ENCODE peak calls at places on chromosome 10, in five cellular contexts. One of them, this sample, is unnamed.

GRCh38 chr10:34964166-34964800 is 125.9 kb downstream of the CUL2 start:
- DNase-seq in K562: no peak
- DNase-seq in HepG2: no peak
- DNase-seq in HCT116: no peak
- DNase-seq in GM12878: no peak
- DNase-seq in this sample: no peak

GRCh38 chr10:62815373-62816111 is 624 bp downstream of the EGR2 start:
- DNase-seq in K562: no peak
- DNase-seq in HepG2: no peak
- DNase-seq in HCT116: no peak
- DNase-seq in GM12878: no peak
- DNase-seq in this sample: no peak

GRCh38 chr10:46091080-46091833 is 45.2 kb upstream of the MSMB start:
- DNase-seq in K562: no peak
- DNase-seq in HepG2: no peak
- DNase-seq in HCT116: no peak
- DNase-seq in GM12878: no peak
- DNase-seq in this sample: no peak

GRCh38 chr10:49005270-49005669 is 65.6 kb upstream of the LRRC18 start:
- DNase-seq in K562: no peak
- DNase-seq in HepG2: no peak
- DNase-seq in HCT116: no peak
- DNase-seq in GM12878: no peak
- DNase-seq in this sample: no peak

GRCh38 chr10:34033067-34033466 is 698.6 kb upstream of the NRP1 start:
- DNase-seq in K562: no peak
- DNase-seq in HepG2: no peak
- DNase-seq in HCT116: no peak
- DNase-seq in GM12878: no peak
- DNase-seq in this sample: no peak

GRCh38 chr10:103481974-103482531 is 3.0 kb upstream of the CALHM3 start:
- DNase-seq in K562: peak; percentile 73
- DNase-seq in HepG2: peak; percentile 74
- DNase-seq in HCT116: peak; percentile 87
- DNase-seq in GM12878: no peak
- DNase-seq in this sample: no peak

GRCh38 chr10:115761166-115761565 is 511.8 kb downstream of the GFRA1 start:
- DNase-seq in K562: no peak
- DNase-seq in HepG2: no peak
- DNase-seq in HCT116: no peak
- DNase-seq in GM12878: no peak
- DNase-seq in this sample: no peak

GRCh38 chr10:7435674-7436073 is 24.8 kb upstream of the SFMBT2 start:
- DNase-seq in K562: no peak
- DNase-seq in HepG2: no peak
- DNase-seq in HCT116: no peak
- DNase-seq in GM12878: no peak
- DNase-seq in this sample: no peak

GRCh38 chr10:49550563-49550962 is 11.6 kb upstream of the ERCC6 start:
- DNase-seq in K562: no peak
- DNase-seq in HepG2: no peak
- DNase-seq in HCT116: peak; percentile 46
- DNase-seq in GM12878: no peak
- DNase-seq in this sample: no peak

GRCh38 chr10:3902054-3902808 is 117.2 kb upstream of the KLF6 start:
- DNase-seq in K562: no peak
- DNase-seq in HepG2: peak; percentile 38
- DNase-seq in HCT116: no peak
- DNase-seq in GM12878: peak; percentile 93
- DNase-seq in this sample: no peak

GRCh38 chr10:9814285-9814866 is 1203.3 kb upstream of the CELF2 start:
- DNase-seq in K562: no peak
- DNase-seq in HepG2: no peak
- DNase-seq in HCT116: no peak
- DNase-seq in GM12878: no peak
- DNase-seq in this sample: no peak

GRCh38 chr10:128998101-128998500 is 468.9 kb upstream of the MGMT start:
- DNase-seq in K562: no peak
- DNase-seq in HepG2: no peak
- DNase-seq in HCT116: no peak
- DNase-seq in GM12878: no peak
- DNase-seq in this sample: no peak
- TF ChIP-seq YY1 in K562: no peak
- TF ChIP-seq YY1 in HepG2: no peak
- TF ChIP-seq YY1 in HCT116: no peak
- TF ChIP-seq YY1 in GM12878: no peak
- TF ChIP-seq YY1 in this sample: no peak

GRCh38 chr10:112953760-112954159 is 3.7 kb downstream of the TCF7L2 start:
- DNase-seq in K562: no peak
- DNase-seq in HepG2: no peak
- DNase-seq in HCT116: no peak
- DNase-seq in GM12878: no peak
- DNase-seq in this sample: no peak

GRCh38 chr10:112953075-112953501 is 3.0 kb downstream of the TCF7L2 start:
- DNase-seq in K562: no peak
- DNase-seq in HepG2: no peak
- DNase-seq in HCT116: no peak
- DNase-seq in GM12878: no peak
- DNase-seq in this sample: no peak

GRCh38 chr10:112955736-112956421 is 5.8 kb downstream of the TCF7L2 start:
- DNase-seq in K562: no peak
- DNase-seq in HepG2: no peak
- DNase-seq in HCT116: no peak
- DNase-seq in GM12878: no peak
- DNase-seq in this sample: no peak

GRCh38 chr10:112956631-112957350 is 6.7 kb downstream of the TCF7L2 start:
- DNase-seq in K562: no peak
- DNase-seq in HepG2: no peak
- DNase-seq in HCT116: no peak
- DNase-seq in GM12878: no peak
- DNase-seq in this sample: no peak

DNA sequence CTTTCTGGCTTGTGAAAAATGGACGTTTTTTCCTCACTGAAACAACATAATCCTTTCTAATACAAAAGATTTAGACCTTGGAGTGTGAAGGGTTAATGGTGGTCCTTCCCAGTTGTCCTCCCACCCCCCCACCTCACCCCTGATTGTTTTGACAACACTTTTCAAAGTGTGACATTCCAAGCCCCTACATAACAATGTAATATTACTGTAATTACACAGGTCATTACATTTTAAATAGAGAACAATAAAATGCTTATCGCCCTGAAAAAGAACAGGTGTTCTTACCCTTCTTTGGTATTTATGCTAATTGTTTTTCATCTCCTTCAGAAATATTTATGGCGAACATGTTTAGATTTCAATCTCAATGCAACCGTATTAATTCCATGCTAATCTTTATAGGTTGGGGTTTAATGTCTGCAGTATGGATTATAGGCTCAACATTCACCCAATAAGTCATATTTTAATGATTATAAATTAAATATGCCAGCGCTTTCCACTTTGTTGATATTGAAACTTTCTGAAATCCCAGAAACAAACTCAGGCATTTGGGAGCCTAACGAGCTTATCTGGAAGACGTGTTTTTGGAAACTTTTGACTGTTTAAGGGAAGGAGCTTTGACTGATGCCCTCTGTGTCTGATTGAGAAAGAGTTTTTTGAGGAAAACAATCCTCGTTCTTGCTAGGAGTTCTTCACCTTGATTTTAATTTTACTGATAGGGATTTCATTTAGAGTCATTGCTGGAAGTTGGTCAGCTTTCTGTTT is 5.1 kb downstream of the TCF7L2 start:
- DNase-seq in K562: no peak
- DNase-seq in HepG2: no peak
- DNase-seq in HCT116: no peak
- DNase-seq in GM12878: no peak
- DNase-seq in this sample: no peak
- H3K4me3 ChIP-seq in K562: no peak overlapping the region
- H3K4me3 ChIP-seq in HepG2: peak overlapping the region; percentile 17
- H3K4me3 ChIP-seq in HCT116: peak overlapping the region; percentile 73
- H3K4me3 ChIP-seq in GM12878: no peak overlapping the region
- H3K4me3 ChIP-seq in this sample: no peak overlapping the region

DNA sequence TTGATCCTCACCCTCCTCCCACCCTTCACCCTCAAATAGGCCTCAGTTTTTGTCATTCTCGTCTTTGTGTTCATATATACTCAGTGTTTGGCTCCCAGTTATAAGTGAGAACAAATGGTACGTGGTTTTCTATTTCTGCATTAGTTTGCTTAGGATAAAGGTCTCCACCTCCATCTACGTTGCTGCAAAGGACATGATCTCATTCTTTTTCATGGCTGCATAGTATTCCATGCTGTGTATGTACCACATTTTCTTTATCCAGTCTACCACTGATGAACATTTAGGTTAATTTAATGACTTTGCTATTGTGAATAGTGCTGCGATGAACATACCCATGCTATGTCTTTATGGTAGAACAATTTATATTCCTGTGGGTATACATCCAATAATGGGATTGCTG is 91.2 kb downstream of the PLPP4 start:
- DNase-seq in K562: no peak
- DNase-seq in HepG2: no peak
- DNase-seq in HCT116: no peak
- DNase-seq in GM12878: no peak
- DNase-seq in this sample: no peak
- H3K4me1 ChIP-seq in K562: no peaks in the 10 kb centered on the region
- H3K4me1 ChIP-seq in HepG2: no peaks in the 10 kb centered on the region
- H3K4me1 ChIP-seq in HCT116: no peaks in the 10 kb centered on the region
- H3K4me1 ChIP-seq in GM12878: no peaks in the 10 kb centered on the region
- H3K4me1 ChIP-seq in this sample: no peaks in the 10 kb centered on the region

GRCh38 chr10:109282510-109282909 is 640.8 kb downstream of the XPNPEP1 start:
- DNase-seq in K562: no peak
- DNase-seq in HepG2: no peak
- DNase-seq in HCT116: no peak
- DNase-seq in GM12878: no peak
- DNase-seq in this sample: no peak
- TF ChIP-seq YY1 in K562: no peak
- TF ChIP-seq YY1 in HepG2: no peak
- TF ChIP-seq YY1 in HCT116: no peak
- TF ChIP-seq YY1 in GM12878: no peak
- TF ChIP-seq YY1 in this sample: no peak

GRCh38 chr10:122044713-122045112 is 55.8 kb downstream of the TACC2 start:
- DNase-seq in K562: no peak
- DNase-seq in HepG2: no peak
- DNase-seq in HCT116: no peak
- DNase-seq in GM12878: no peak
- DNase-seq in this sample: peak; percentile 40
- H3K4me3 ChIP-seq in K562: no peak overlapping the region
- H3K4me3 ChIP-seq in HepG2: peak overlapping the region; percentile 13
- H3K4me3 ChIP-seq in HCT116: peak overlapping the region; percentile 5
- H3K4me3 ChIP-seq in GM12878: no peak overlapping the region
- H3K4me3 ChIP-seq in this sample: no peak overlapping the region

GRCh38 chr10:66671064-66671463 is 254.8 kb upstream of the LRRTM3 start:
- DNase-seq in K562: no peak
- DNase-seq in HepG2: no peak
- DNase-seq in HCT116: no peak
- DNase-seq in GM12878: no peak
- DNase-seq in this sample: no peak
- H3K4me1 ChIP-seq in K562: no peaks in the 10 kb centered on the region
- H3K4me1 ChIP-seq in HepG2: no peaks in the 10 kb centered on the region
- H3K4me1 ChIP-seq in HCT116: no peaks in the 10 kb centered on the region
- H3K4me1 ChIP-seq in GM12878: no peaks in the 10 kb centered on the region
- H3K4me1 ChIP-seq in this sample: no peaks in the 10 kb centered on the region

GRCh38 chr10:80458638-80459037 is 4.5 kb downstream of the TSPAN14 start:
- DNase-seq in K562: no peak
- DNase-seq in HepG2: no peak
- DNase-seq in HCT116: no peak
- DNase-seq in GM12878: no peak
- DNase-seq in this sample: no peak

GRCh38 chr10:80455461-80456345 is 1.6 kb downstream of the TSPAN14 start:
- DNase-seq in K562: no peak
- DNase-seq in HepG2: no peak
- DNase-seq in HCT116: no peak
- DNase-seq in GM12878: no peak
- DNase-seq in this sample: no peak

GRCh38 chr10:80459047-80459865 is 5.1 kb downstream of the TSPAN14 start:
- DNase-seq in K562: peak; percentile 96
- DNase-seq in HepG2: no peak
- DNase-seq in HCT116: no peak
- DNase-seq in GM12878: peak; percentile 73
- DNase-seq in this sample: no peak

GRCh38 chr10:80458263-80458625 is 4.1 kb downstream of the TSPAN14 start:
- DNase-seq in K562: no peak
- DNase-seq in HepG2: no peak
- DNase-seq in HCT116: no peak
- DNase-seq in GM12878: no peak
- DNase-seq in this sample: no peak

GRCh38 chr10:80457554-80458262 is 3.6 kb downstream of the TSPAN14 start:
- DNase-seq in K562: peak; percentile 51
- DNase-seq in HepG2: peak; percentile 33
- DNase-seq in HCT116: no peak
- DNase-seq in GM12878: no peak
- DNase-seq in this sample: no peak
- TF ChIP-seq YY1 in K562: no peak
- TF ChIP-seq YY1 in HepG2: no peak
- TF ChIP-seq YY1 in HCT116: no peak
- TF ChIP-seq YY1 in GM12878: no peak
- TF ChIP-seq YY1 in this sample: no peak